ENCODE peak calls at places on chromosomes 12 and 14, in seven cellular contexts. X is iris pigment epithelial cell; J is neural crest cell; S is naive thymus-derived CD8-positive, alpha-beta T cell; Y is NCI-H2171; G is stimulated activated effector memory CD8-positive, alpha-beta T cell treated with anti-CD3 and anti-CD28 coated beads, Interleukin-12 subunit alpha, Interleukin-12 subunit beta, amount 100 ng/mL, for 72 hours; B is NK-92 treated with Interleukin-12 subunit alpha and Interleukin-12 subunit beta, amount 100 ng/mL, for 24 hours. D is an unnamed sample.

GRCh38 chr12:47813491-47814196 is 6.1 kb downstream of the HDAC7 start:
- DNase-seq in S (no peak), X (no peak), G (peak; percentile 20), B (peak; percentile 37), Y (no peak), J (no peak), D (no peak)

GRCh38 chr14:77580964-77581505 is 35.4 kb downstream of the SPTLC2 start:
- DNase-seq in J (no peak), B (no peak), Y (peak; percentile 31), X (peak; percentile 81), G (no peak), S (peak; percentile 43), D (peak; percentile 80)

GRCh38 chr14:90383731-90384542 is 12.9 kb upstream of the CALM1 start:
- DNase-seq in J (peak; percentile 37), S (peak; percentile 78), X (peak; percentile 64), G (peak; percentile 46), Y (peak; percentile 48), B (peak; percentile 16), D (peak; percentile 60)

GRCh38 chr14:79279645-79280399 is 931.5 kb downstream of the DIO2 start:
- DNase-seq in B (no peak), G (no peak), S (no peak), X (no peak), Y (peak; percentile 48), J (peak; percentile 3), D (no peak)

GRCh38 chr14:73696466-73697390 is 17.5 kb downstream of the PNMA1 start:
- DNase-seq in S (no peak), B (no peak), X (peak; percentile 53), G (no peak), Y (no peak), J (no peak), D (peak; percentile 57)

GRCh38 chr14:30214456-30215090 is 286.9 kb upstream of the PRKD1 start:
- DNase-seq in X (peak; percentile 83), S (no peak), J (peak; percentile 14), B (no peak), G (no peak), Y (peak; percentile 72), D (peak; percentile 90)

GRCh38 chr14:75223664-75224154 is 47.3 kb upstream of the TMED10 start:
- DNase-seq in G (no peak), S (no peak), X (peak; percentile 92), B (no peak), J (no peak), Y (no peak), D (no peak)

GRCh38 chr12:31228811-31229792 is 96.8 kb downstream of the SINHCAF start:
- DNase-seq in B (no peak), X (no peak), J (no peak), S (no peak), G (no peak), Y (no peak), D (no peak)

GRCh38 chr12:127170271-127171180 is 1096.4 kb upstream of the TMEM132C start:
- DNase-seq in J (no peak), B (no peak), X (peak; percentile 5), G (no peak), Y (no peak), S (no peak), D (peak; percentile 26)

GRCh38 chr12:14647028-14647750 is 49.2 kb downstream of the GUCY2C start:
- DNase-seq in B (no peak), X (no peak), J (no peak), G (no peak), S (no peak), Y (no peak), D (no peak)

GRCh38 chr14:80987235-80988032 is 32.0 kb downstream of the TSHR start:
- DNase-seq in X (peak; percentile 63), S (peak; percentile 67), Y (peak; percentile 95), G (peak; percentile 26), J (peak; percentile 50), B (peak; percentile 24), D (peak; percentile 82)

GRCh38 chr12:104719700-104720345 is 238.3 kb downstream of the SLC41A2 start:
- DNase-seq in B (no peak), J (no peak), S (no peak), G (no peak), X (peak; percentile 27), Y (no peak), D (no peak)

GRCh38 chr12:64685605-64686004 is 73.6 kb downstream of the GNS start:
- DNase-seq in B (no peak), G (no peak), Y (no peak), S (no peak), J (no peak), X (no peak), D (no peak)

GRCh38 chr12:92989715-92990484 is 60.8 kb upstream of the EEA1 start:
- DNase-seq in G (no peak), J (no peak), S (no peak), X (no peak), Y (no peak), B (no peak), D (no peak)

GRCh38 chr14:58697927-58698641 is 60.3 kb downstream of the DACT1 start:
- DNase-seq in X (no peak), S (no peak), J (no peak), Y (no peak), G (no peak), B (no peak), D (no peak)

GRCh38 chr14:88834883-88835431 is 10.5 kb downstream of the TTC8 start:
- DNase-seq in J (no peak), G (no peak), X (peak; percentile 77), B (no peak), Y (no peak), S (no peak), D (peak; percentile 55)

GRCh38 chr14:64865992-64866391 is 13.7 kb downstream of the SPTB start:
- DNase-seq in Y (no peak), J (no peak), G (no peak), S (no peak), X (no peak), B (no peak), D (no peak)

GRCh38 chr14:45222485-45223262 is 30.3 kb downstream of the MIS18BP1 start:
- DNase-seq in S (no peak), X (no peak), B (no peak), G (no peak), J (no peak), Y (no peak), D (no peak)

GRCh38 chr14:104693482-104694431 is 4.3 kb downstream of the INF2 start:
- DNase-seq in Y (no peak), J (no peak), X (no peak), G (no peak), S (no peak), B (no peak), D (no peak)

GRCh38 chr12:53561590-53561953 is 54.3 kb upstream of the NPFF start:
- DNase-seq in B (no peak), S (no peak), G (no peak), J (no peak), Y (no peak), X (peak; percentile 93), D (peak; percentile 82)

GRCh38 chr14:73261075-73261474 is 23.8 kb downstream of the PAPLN start:
- DNase-seq in Y (no peak), J (no peak), S (no peak), X (no peak), B (no peak), G (no peak), D (no peak)

GRCh38 chr12:32273712-32274111 is 125.6 kb upstream of the FGD4 start:
- DNase-seq in Y (no peak), J (peak; percentile 4), G (no peak), B (no peak), X (no peak), S (peak; percentile 71), D (no peak)

D was measured in fibroblast of the aortic adventitia.